ENCODE peak calls at places on chromosomes 4 and X, in ten cellular contexts. One of them, this sample, is unnamed.

GRCh38 chrX:307261-308111 is 11.1 kb downstream of the GTPBP6 start:
- DNase-seq in GM13976: peak
- DNase-seq in A549: no peak
- DNase-seq in AG09309: no peak
- DNase-seq in Jurkat, Clone E6-1: no peak
- DNase-seq in progenitor cell of endocrine pancreas: no peak
- DNase-seq in HL-60: no peak
- DNase-seq in SJSA1: peak
- DNase-seq in ecto neural progenitor cell: no peak
- DNase-seq in aorta: peak
- DNase-seq in this sample: no peak

GRCh38 chrX:14916017-14916674 is 42.9 kb downstream of the MOSPD2 start:
- DNase-seq in progenitor cell of endocrine pancreas: no peak
- DNase-seq in SJSA1: peak
- DNase-seq in aorta: no peak
- DNase-seq in Jurkat, Clone E6-1: no peak
- DNase-seq in AG09309: peak
- DNase-seq in ecto neural progenitor cell: no peak
- DNase-seq in HL-60: no peak
- DNase-seq in GM13976: no peak
- DNase-seq in A549: no peak
- DNase-seq in this sample: peak

GRCh38 chr4:110170861-110171260 is 27.6 kb downstream of the ELOVL6 start:
- DNase-seq in ecto neural progenitor cell: no peak
- DNase-seq in A549: no peak
- DNase-seq in SJSA1: no peak
- DNase-seq in aorta: no peak
- DNase-seq in AG09309: no peak
- DNase-seq in Jurkat, Clone E6-1: no peak
- DNase-seq in progenitor cell of endocrine pancreas: no peak
- DNase-seq in GM13976: no peak
- DNase-seq in HL-60: no peak
- DNase-seq in this sample: no peak

GRCh38 chr4:83599183-83599582 is 63.3 kb downstream of the GPAT3 start:
- DNase-seq in A549: peak
- DNase-seq in ecto neural progenitor cell: no peak
- DNase-seq in aorta: no peak
- DNase-seq in GM13976: no peak
- DNase-seq in progenitor cell of endocrine pancreas: no peak
- DNase-seq in SJSA1: no peak
- DNase-seq in HL-60: peak
- DNase-seq in Jurkat, Clone E6-1: peak
- DNase-seq in AG09309: no peak
- DNase-seq in this sample: peak

GRCh38 chr4:110005461-110006056 is 92.9 kb downstream of the EGF start:
- DNase-seq in Jurkat, Clone E6-1: peak
- DNase-seq in A549: peak
- DNase-seq in AG09309: peak
- DNase-seq in GM13976: peak
- DNase-seq in SJSA1: no peak
- DNase-seq in HL-60: peak
- DNase-seq in aorta: no peak
- DNase-seq in ecto neural progenitor cell: no peak
- DNase-seq in progenitor cell of endocrine pancreas: no peak
- DNase-seq in this sample: peak

GRCh38 chrX:19225906-19226305 is 103.6 kb upstream of the ADGRG2 start:
- DNase-seq in progenitor cell of endocrine pancreas: no peak
- DNase-seq in ecto neural progenitor cell: no peak
- DNase-seq in aorta: no peak
- DNase-seq in AG09309: no peak
- DNase-seq in SJSA1: no peak
- DNase-seq in GM13976: peak
- DNase-seq in A549: peak
- DNase-seq in HL-60: peak
- DNase-seq in Jurkat, Clone E6-1: peak
- DNase-seq in this sample: no peak

GRCh38 chr4:113692809-113693411 is 68.6 kb downstream of the CAMK2D start:
- DNase-seq in GM13976: no peak
- DNase-seq in SJSA1: no peak
- DNase-seq in aorta: no peak
- DNase-seq in progenitor cell of endocrine pancreas: no peak
- DNase-seq in Jurkat, Clone E6-1: no peak
- DNase-seq in A549: no peak
- DNase-seq in ecto neural progenitor cell: no peak
- DNase-seq in HL-60: no peak
- DNase-seq in AG09309: peak
- DNase-seq in this sample: no peak

GRCh38 chr4:2535386-2536192 is 858 bp upstream of the FAM193A start:
- DNase-seq in ecto neural progenitor cell: peak
- DNase-seq in Jurkat, Clone E6-1: peak
- DNase-seq in HL-60: peak
- DNase-seq in AG09309: no peak
- DNase-seq in progenitor cell of endocrine pancreas: peak
- DNase-seq in GM13976: peak
- DNase-seq in A549: peak
- DNase-seq in aorta: peak
- DNase-seq in SJSA1: peak
- DNase-seq in this sample: peak

GRCh38 chr4:158211288-158211687 is 1.0 kb downstream of the TMEM144 start:
- DNase-seq in Jurkat, Clone E6-1: no peak
- DNase-seq in SJSA1: no peak
- DNase-seq in GM13976: no peak
- DNase-seq in progenitor cell of endocrine pancreas: no peak
- DNase-seq in AG09309: no peak
- DNase-seq in HL-60: no peak
- DNase-seq in ecto neural progenitor cell: no peak
- DNase-seq in A549: peak
- DNase-seq in aorta: no peak
- DNase-seq in this sample: no peak

GRCh38 chr4:139530833-139531427 is 25.1 kb downstream of the SETD7 start:
- DNase-seq in GM13976: peak
- DNase-seq in HL-60: peak
- DNase-seq in A549: peak
- DNase-seq in progenitor cell of endocrine pancreas: peak
- DNase-seq in aorta: no peak
- DNase-seq in ecto neural progenitor cell: peak
- DNase-seq in SJSA1: peak
- DNase-seq in AG09309: no peak
- DNase-seq in Jurkat, Clone E6-1: peak
- DNase-seq in this sample: peak